ENCODE peak calls at places on chromosomes 12 and 14, in five cellular contexts. One of them, this sample, is unnamed.

GRCh38 chr14:68408680-68409079 is 384.2 kb downstream of the ZFP36L1 start:
- DNase-seq in fibroblast of lung: peak; percentile 22
- DNase-seq in adipocyte: no peak
- DNase-seq in DND-41: no peak
- DNase-seq in IMR-90: peak; percentile 48
- DNase-seq in this sample: peak; percentile 61

GRCh38 chr14:102316048-102316745 is 3.3 kb upstream of the ZNF839 start:
- DNase-seq in fibroblast of lung: peak; percentile 81
- DNase-seq in adipocyte: no peak
- DNase-seq in DND-41: no peak
- DNase-seq in IMR-90: peak; percentile 75
- DNase-seq in this sample: peak; percentile 29

GRCh38 chr12:107404981-107405380 is 280.6 kb upstream of the PWP1 start:
- DNase-seq in fibroblast of lung: peak; percentile 44
- DNase-seq in adipocyte: peak; percentile 15
- DNase-seq in DND-41: peak; percentile 9
- DNase-seq in IMR-90: peak; percentile 36
- DNase-seq in this sample: peak; percentile 65

GRCh38 chr12:120654656-120655055 is 14.2 kb downstream of the CABP1 start:
- DNase-seq in fibroblast of lung: no peak
- DNase-seq in adipocyte: no peak
- DNase-seq in DND-41: no peak
- DNase-seq in IMR-90: no peak
- DNase-seq in this sample: no peak

GRCh38 chr12:11763760-11764520 is 114.5 kb downstream of the ETV6 start:
- DNase-seq in fibroblast of lung: peak; percentile 97
- DNase-seq in adipocyte: peak; percentile 75
- DNase-seq in DND-41: no peak
- DNase-seq in IMR-90: peak; percentile 86
- DNase-seq in this sample: peak; percentile 80

GRCh38 chr14:91744068-91744480 is 12.2 kb upstream of the CATSPERB start:
- DNase-seq in fibroblast of lung: no peak
- DNase-seq in adipocyte: no peak
- DNase-seq in DND-41: no peak
- DNase-seq in IMR-90: no peak
- DNase-seq in this sample: peak; percentile 39

GRCh38 chr14:95935228-95935822 is 58.7 kb downstream of the TUNAR start:
- DNase-seq in fibroblast of lung: peak; percentile 33
- DNase-seq in adipocyte: peak; percentile 48
- DNase-seq in DND-41: peak; percentile 52
- DNase-seq in IMR-90: peak; percentile 41
- DNase-seq in this sample: peak; percentile 57

GRCh38 chr12:113129664-113130456 is 5.7 kb downstream of the RASAL1 start:
- DNase-seq in fibroblast of lung: no peak
- DNase-seq in adipocyte: no peak
- DNase-seq in DND-41: no peak
- DNase-seq in IMR-90: no peak
- DNase-seq in this sample: no peak

GRCh38 chr14:55706341-55706684 is 126.3 kb downstream of the KTN1 start:
- DNase-seq in fibroblast of lung: no peak
- DNase-seq in adipocyte: no peak
- DNase-seq in DND-41: no peak
- DNase-seq in IMR-90: no peak
- DNase-seq in this sample: no peak

GRCh38 chr12:9827209-9827888 is at the start of gene KLRF1:
- DNase-seq in fibroblast of lung: no peak
- DNase-seq in adipocyte: no peak
- DNase-seq in DND-41: no peak
- DNase-seq in IMR-90: no peak
- DNase-seq in this sample: no peak

GRCh38 chr14:53493895-53494294 is 340.8 kb upstream of the DDHD1 start:
- DNase-seq in fibroblast of lung: no peak
- DNase-seq in adipocyte: no peak
- DNase-seq in DND-41: no peak
- DNase-seq in IMR-90: no peak
- DNase-seq in this sample: no peak

GRCh38 chr14:91817566-91818325 is 49.6 kb downstream of the TC2N start:
- DNase-seq in fibroblast of lung: no peak
- DNase-seq in adipocyte: no peak
- DNase-seq in DND-41: no peak
- DNase-seq in IMR-90: no peak
- DNase-seq in this sample: no peak

GRCh38 chr14:20782280-20782890 is 1.3 kb downstream of the RNASE6 start:
- DNase-seq in fibroblast of lung: no peak
- DNase-seq in adipocyte: no peak
- DNase-seq in DND-41: peak; percentile 75
- DNase-seq in IMR-90: no peak
- DNase-seq in this sample: no peak

GRCh38 chr12:127503221-127503620 is 763.7 kb upstream of the TMEM132C start:
- DNase-seq in fibroblast of lung: no peak
- DNase-seq in adipocyte: no peak
- DNase-seq in DND-41: no peak
- DNase-seq in IMR-90: no peak
- DNase-seq in this sample: no peak
- H3K9ac ChIP-seq in fibroblast of lung: no peak overlapping the region
- H3K9ac ChIP-seq in adipocyte: no peak overlapping the region
- H3K9ac ChIP-seq in DND-41: no peak overlapping the region
- H3K9ac ChIP-seq in IMR-90: no peak overlapping the region
- H3K9ac ChIP-seq in this sample: no peak overlapping the region

DNA sequence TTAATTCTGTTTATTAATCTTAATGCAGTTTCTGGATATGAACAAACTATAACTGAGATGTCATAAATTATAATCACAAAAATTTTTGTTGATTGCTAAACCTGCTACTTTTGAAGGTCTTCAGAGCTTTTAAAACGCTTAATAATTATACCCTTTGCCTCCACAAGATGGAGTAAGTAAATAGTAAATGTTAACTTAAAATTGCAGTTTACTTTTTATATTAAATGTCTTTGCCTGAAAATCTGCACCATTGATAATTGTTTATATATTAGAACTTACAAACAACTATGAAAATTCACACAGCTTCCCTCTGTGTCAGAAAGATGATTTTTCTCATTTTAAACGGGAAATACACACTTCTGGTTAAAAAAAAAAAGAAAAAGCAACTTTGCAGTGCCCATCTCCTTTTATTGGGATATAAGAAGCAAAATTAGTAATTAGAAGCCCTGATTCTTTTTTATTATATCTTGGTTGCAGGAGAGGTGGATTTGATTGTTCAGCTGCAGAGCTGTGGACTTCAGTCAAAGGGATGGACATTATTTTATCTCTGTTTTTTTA is 35.6 kb downstream of the SCFD1 start:
- DNase-seq in fibroblast of lung: no peak
- DNase-seq in adipocyte: peak; percentile 42
- DNase-seq in DND-41: no peak
- DNase-seq in IMR-90: peak; percentile 7
- DNase-seq in this sample: peak; percentile 39
- H3K36me3 ChIP-seq in fibroblast of lung: peaks cover 2% of the 10 kb centered on the region
- H3K36me3 ChIP-seq in adipocyte: peaks cover 73% of the 10 kb centered on the region
- H3K36me3 ChIP-seq in DND-41: peaks cover 68% of the 10 kb centered on the region
- H3K36me3 ChIP-seq in IMR-90: peaks cover 34% of the 10 kb centered on the region
- H3K36me3 ChIP-seq in this sample: peaks cover 64% of the 10 kb centered on the region

GRCh38 chr12:19440916-19441315 is 1.6 kb downstream of the AEBP2 start:
- DNase-seq in fibroblast of lung: peak; percentile 69
- DNase-seq in adipocyte: peak; percentile 34
- DNase-seq in DND-41: no peak
- DNase-seq in IMR-90: peak; percentile 40
- DNase-seq in this sample: peak; percentile 61
- H3K9ac ChIP-seq in fibroblast of lung: peak overlapping the region; percentile 95
- H3K9ac ChIP-seq in adipocyte: peak overlapping the region; percentile 96
- H3K9ac ChIP-seq in DND-41: peak overlapping the region; percentile 97
- H3K9ac ChIP-seq in IMR-90: peak overlapping the region; percentile 100
- H3K9ac ChIP-seq in this sample: peak overlapping the region; percentile 97

GRCh38 chr12:124476011-124476400 is 91.4 kb downstream of the NCOR2 start:
- DNase-seq in fibroblast of lung: no peak
- DNase-seq in adipocyte: no peak
- DNase-seq in DND-41: no peak
- DNase-seq in IMR-90: no peak
- DNase-seq in this sample: no peak

GRCh38 chr12:124475295-124476010 is 92.0 kb downstream of the NCOR2 start:
- DNase-seq in fibroblast of lung: no peak
- DNase-seq in adipocyte: no peak
- DNase-seq in DND-41: no peak
- DNase-seq in IMR-90: no peak
- DNase-seq in this sample: no peak

GRCh38 chr12:124472690-124473279 is 94.6 kb downstream of the NCOR2 start:
- DNase-seq in fibroblast of lung: no peak
- DNase-seq in adipocyte: no peak
- DNase-seq in DND-41: no peak
- DNase-seq in IMR-90: no peak
- DNase-seq in this sample: no peak

GRCh38 chr12:124477109-124477915 is 90.1 kb downstream of the NCOR2 start:
- DNase-seq in fibroblast of lung: no peak
- DNase-seq in adipocyte: no peak
- DNase-seq in DND-41: peak; percentile 81
- DNase-seq in IMR-90: no peak
- DNase-seq in this sample: no peak

DNA sequence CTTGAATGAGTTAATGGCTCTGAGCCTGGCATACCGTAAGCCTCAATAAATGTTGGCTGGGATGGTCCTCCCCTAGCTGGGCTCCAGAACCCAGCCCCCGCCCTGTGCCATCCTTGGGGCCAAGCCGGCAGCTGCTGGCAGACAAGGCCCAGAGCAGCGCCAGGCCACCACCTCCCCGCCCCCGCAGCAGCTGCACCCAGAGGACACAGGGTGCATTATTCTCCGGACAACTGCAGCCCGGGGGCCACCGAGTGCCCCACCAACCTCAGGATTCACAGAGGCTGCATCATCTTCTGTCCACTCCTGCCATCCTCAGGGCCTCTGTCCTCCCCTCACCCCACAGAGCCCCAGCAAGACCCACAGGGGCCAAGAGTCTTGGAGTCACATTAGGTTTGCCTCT is 92.7 kb downstream of the NCOR2 start:
- DNase-seq in fibroblast of lung: no peak
- DNase-seq in adipocyte: no peak
- DNase-seq in DND-41: no peak
- DNase-seq in IMR-90: no peak
- DNase-seq in this sample: peak; percentile 20
- H3K36me3 ChIP-seq in fibroblast of lung: peaks cover 11% of the 10 kb centered on the region
- H3K36me3 ChIP-seq in adipocyte: peaks cover 60% of the 10 kb centered on the region
- H3K36me3 ChIP-seq in DND-41: peaks cover 100% of the 10 kb centered on the region
- H3K36me3 ChIP-seq in IMR-90: peaks cover 66% of the 10 kb centered on the region
- H3K36me3 ChIP-seq in this sample: peaks cover 26% of the 10 kb centered on the region

GRCh38 chr12:87870493-87870892 is 158.7 kb downstream of the C12orf50 start:
- DNase-seq in fibroblast of lung: no peak
- DNase-seq in adipocyte: no peak
- DNase-seq in DND-41: no peak
- DNase-seq in IMR-90: no peak
- DNase-seq in this sample: no peak
- H3K9ac ChIP-seq in fibroblast of lung: no peak overlapping the region
- H3K9ac ChIP-seq in adipocyte: no peak overlapping the region
- H3K9ac ChIP-seq in DND-41: no peak overlapping the region
- H3K9ac ChIP-seq in IMR-90: no peak overlapping the region
- H3K9ac ChIP-seq in this sample: no peak overlapping the region

GRCh38 chr12:131917139-131917710 is 11.9 kb upstream of the PUS1 start:
- DNase-seq in fibroblast of lung: no peak
- DNase-seq in adipocyte: no peak
- DNase-seq in DND-41: no peak
- DNase-seq in IMR-90: no peak
- DNase-seq in this sample: no peak
- H3K36me3 ChIP-seq in fibroblast of lung: peaks cover 13% of the 10 kb centered on the region
- H3K36me3 ChIP-seq in adipocyte: peaks cover 46% of the 10 kb centered on the region
- H3K36me3 ChIP-seq in DND-41: peaks cover 87% of the 10 kb centered on the region
- H3K36me3 ChIP-seq in IMR-90: peaks cover 73% of the 10 kb centered on the region
- H3K36me3 ChIP-seq in this sample: peaks cover 6% of the 10 kb centered on the region

GRCh38 chr12:76031414-76032042 is at the start of gene PHLDA1:
- DNase-seq in fibroblast of lung: peak; percentile 96
- DNase-seq in adipocyte: peak; percentile 98
- DNase-seq in DND-41: peak; percentile 92
- DNase-seq in IMR-90: peak; percentile 97
- DNase-seq in this sample: peak; percentile 99

GRCh38 chr12:76035045-76035444 is 3.5 kb upstream of the PHLDA1 start:
- DNase-seq in fibroblast of lung: no peak
- DNase-seq in adipocyte: no peak
- DNase-seq in DND-41: no peak
- DNase-seq in IMR-90: no peak
- DNase-seq in this sample: no peak

GRCh38 chr12:76031081-76031413 is 529 bp downstream of the PHLDA1 start:
- DNase-seq in fibroblast of lung: no peak
- DNase-seq in adipocyte: no peak
- DNase-seq in DND-41: peak; percentile 57
- DNase-seq in IMR-90: no peak
- DNase-seq in this sample: no peak

GRCh38 chr12:76032043-76032981 is 736 bp upstream of the PHLDA1 start:
- DNase-seq in fibroblast of lung: peak; percentile 75
- DNase-seq in adipocyte: peak; percentile 81
- DNase-seq in DND-41: no peak
- DNase-seq in IMR-90: peak; percentile 70
- DNase-seq in this sample: peak; percentile 90

GRCh38 chr12:76033116-76034001 is 1.8 kb upstream of the PHLDA1 start:
- DNase-seq in fibroblast of lung: peak; percentile 61
- DNase-seq in adipocyte: peak; percentile 59
- DNase-seq in DND-41: no peak
- DNase-seq in IMR-90: peak; percentile 64
- DNase-seq in this sample: peak; percentile 51
- H3K9ac ChIP-seq in fibroblast of lung: peak overlapping the region; percentile 99
- H3K9ac ChIP-seq in adipocyte: peak overlapping the region; percentile 96
- H3K9ac ChIP-seq in DND-41: no peak overlapping the region
- H3K9ac ChIP-seq in IMR-90: peak overlapping the region; percentile 100
- H3K9ac ChIP-seq in this sample: peak overlapping the region; percentile 95